ENCODE peak calls at places on chromosome 20, in five cellular contexts. A is Peyer's patch, P is pancreas, W is psoas muscle, Y is heart right ventricle. R is an unnamed sample. For H3K4me1, the result is how much of the 10 kb centered on the place peaks cover.

GRCh38 chr20:24673678-24674570 is 204.5 kb downstream of the SYNDIG1 start:
- DNase-seq in A (no peak), P (no peak), Y (no peak), W (no peak), R (no peak)

GRCh38 chr20:44398303-44398702 is 42.8 kb downstream of the HNF4A start:
- DNase-seq in Y (no peak), W (no peak), P (no peak), A (no peak), R (no peak)

GRCh38 chr20:18443841-18444240 is 23.0 kb downstream of the DZANK1 start:
- DNase-seq in Y (no peak), W (no peak), P (no peak), A (no peak), R (no peak)

GRCh38 chr20:47725248-47725973 is 59.9 kb downstream of the SULF2 start:
- DNase-seq in W (peak), A (peak), Y (peak), P (peak), R (peak)

GRCh38 chr20:21087862-21088540 is 18.2 kb downstream of the LINC00237 start:
- DNase-seq in A (no peak), Y (no peak), W (no peak), P (no peak), R (no peak)

GRCh38 chr20:54002056-54002575 is 68.3 kb downstream of the BCAS1 start:
- DNase-seq in Y (no peak), W (no peak), A (no peak), P (no peak), R (no peak)

GRCh38 chr20:3041818-3042504 is 1.5 kb upstream of the GNRH2 start:
- DNase-seq in P (no peak), A (no peak), Y (no peak), W (no peak), R (no peak)

GRCh38 chr20:57106030-57106682 is 160.3 kb downstream of the BMP7 start:
- DNase-seq in A (no peak), P (no peak), W (no peak), Y (no peak), R (no peak)

GRCh38 chr20:44033873-44034272 is 119.2 kb downstream of the TOX2 start:
- DNase-seq in A (no peak), Y (no peak), W (no peak), P (no peak), R (peak)

GRCh38 chr20:6583134-6583738 is 184.2 kb upstream of the BMP2 start:
- DNase-seq in W (peak), P (peak), Y (peak), A (peak), R (no peak)

GRCh38 chr20:37131486-37131885 is 35.7 kb upstream of the RBL1 start:
- DNase-seq in W (no peak), P (no peak), Y (no peak), A (no peak), R (no peak)

GRCh38 chr20:44074252-44075151 is 112.5 kb downstream of the JPH2 start:
- DNase-seq in Y (peak), P (no peak), W (no peak), A (no peak), R (no peak)

GRCh38 chr20:9412309-9412708 is 102.1 kb upstream of the LAMP5 start:
- DNase-seq in A (no peak), W (no peak), P (no peak), Y (no peak), R (no peak)

GRCh38 chr20:50958733-50959542 is at the start of gene MOCS3:
- DNase-seq in A (peak), P (peak), Y (peak), W (peak), R (peak)

GRCh38 chr20:44154521-44155001 is 32.4 kb downstream of the JPH2 start:
- DNase-seq in A (no peak), Y (no peak), P (no peak), W (no peak), R (no peak)

GRCh38 chr20:54643761-54644160 is 168.4 kb downstream of the DOK5 start:
- DNase-seq in A (no peak), Y (no peak), P (no peak), W (no peak), R (no peak)

GRCh38 chr20:57199656-57200405 is 66.6 kb downstream of the BMP7 start:
- DNase-seq in A (no peak), W (no peak), Y (no peak), P (no peak), R (no peak)

GRCh38 chr20:59145926-59146800 is 17.5 kb upstream of the ZNF831 start:
- DNase-seq in W (no peak), A (peak), Y (peak), P (no peak), R (peak)

GRCh38 chr20:15154070-15154469 is 816.7 kb upstream of the FLRT3 start:
- DNase-seq in P (no peak), Y (no peak), A (no peak), W (no peak), R (no peak)

GRCh38 chr20:4110885-4111284 is 95.5 kb upstream of the RNF24 start:
- DNase-seq in P (no peak), A (no peak), Y (no peak), W (no peak), R (no peak)

GRCh38 chr20:24696396-24696795 is 227.0 kb downstream of the SYNDIG1 start:
- DNase-seq in W (no peak), Y (no peak), P (no peak), A (no peak), R (no peak)

GRCh38 chr20:4468114-4468513 is 253.6 kb upstream of the PRND start:
- DNase-seq in A (no peak), W (no peak), P (no peak), Y (no peak), R (no peak)

GRCh38 chr20:50721881-50722281 is 9.5 kb upstream of the PARD6B start:
- DNase-seq in P (no peak), Y (peak), A (peak), W (peak), R (no peak)

GRCh38 chr20:10282930-10283556 is 64.4 kb downstream of the SNAP25 start:
- DNase-seq in Y (no peak), A (no peak), W (no peak), P (no peak), R (no peak)

GRCh38 chr20:55103188-55103587 is 627.8 kb downstream of the DOK5 start:
- DNase-seq in W (no peak), Y (no peak), P (no peak), A (peak), R (no peak)

GRCh38 chr20:62149532-62150235 is 6.1 kb downstream of the SS18L1 start:
- DNase-seq in P (no peak), A (no peak), Y (no peak), W (no peak), R (no peak)

GRCh38 chr20:2314759-2315439 is 19.1 kb downstream of the TGM3 start:
- DNase-seq in Y (peak), A (peak), W (peak), P (no peak), R (no peak)

GRCh38 chr20:53714524-53714923 is 120.9 kb upstream of the ZNF217 start:
- DNase-seq in P (no peak), Y (no peak), A (no peak), W (no peak), R (no peak)

GRCh38 chr20:4021905-4022304 is 6.5 kb upstream of the RNF24 start:
- DNase-seq in Y (no peak), P (no peak), W (no peak), A (no peak), R (no peak)

GRCh38 chr20:45765980-45766379 is 25.7 kb downstream of the WFDC3 start:
- DNase-seq in Y (no peak), A (no peak), W (no peak), P (no peak), R (no peak)

GRCh38 chr20:45866454-45866853 is 9.0 kb downstream of the ZSWIM3 start:
- DNase-seq in A (no peak), P (no peak), W (no peak), Y (no peak), R (no peak)

GRCh38 chr20:4156411-4156810 is 141.1 kb upstream of the RNF24 start:
- DNase-seq in A (no peak), P (no peak), Y (no peak), W (no peak), R (no peak)

GRCh38 chr20:47432251-47433210 is 69.2 kb upstream of the NCOA3 start:
- DNase-seq in P (no peak), A (no peak), W (no peak), Y (no peak), R (no peak)

DNA sequence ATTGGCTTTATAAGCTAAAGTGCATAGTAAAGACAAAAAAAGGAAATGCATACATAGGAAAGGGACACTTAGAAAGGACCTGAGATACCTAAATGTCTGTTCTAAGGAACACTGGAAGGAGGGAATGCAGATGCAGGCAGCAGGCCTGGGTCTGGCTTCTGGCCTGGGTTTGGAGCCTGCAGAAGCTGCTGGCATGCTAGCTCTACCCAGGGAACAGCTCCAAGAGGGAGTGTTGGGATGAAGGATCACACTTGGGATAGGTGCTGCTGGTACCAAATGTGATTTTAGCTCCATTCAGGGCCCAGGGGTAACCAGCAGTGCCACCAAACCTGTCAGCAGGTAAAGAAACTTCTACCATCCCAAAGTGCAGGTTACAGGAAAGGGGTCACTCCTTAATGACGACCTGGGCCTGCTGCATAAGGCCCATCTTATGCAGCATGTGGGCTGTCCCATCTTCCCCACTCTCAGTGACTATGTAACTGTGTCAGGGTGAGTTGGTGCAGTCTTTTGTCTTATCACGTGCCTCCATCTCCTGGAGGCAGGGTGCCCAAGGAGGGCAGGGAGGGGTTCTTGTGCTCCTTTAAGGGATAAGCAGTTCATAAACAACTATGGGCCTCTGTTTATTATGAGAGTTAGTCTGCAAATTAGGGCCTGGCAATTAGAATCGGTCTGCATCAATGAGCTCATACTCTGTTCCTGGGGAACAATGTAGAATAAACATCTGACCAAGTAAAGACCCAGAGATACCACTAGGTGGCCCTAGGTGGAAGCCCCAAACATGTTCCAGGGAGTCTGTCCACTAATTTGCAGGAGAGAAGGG is 26.9 kb downstream of the DDX27 start:
- DNase-seq in Y (no peak), A (no peak), P (no peak), W (no peak), R (no peak)
- TF ChIP-seq CTCF in Y (peak), A (peak), P (peak), W (peak), R (peak)

GRCh38 chr20:64048402-64049044 is 916 bp downstream of the SOX18 start:
- DNase-seq in A (no peak), Y (no peak), P (no peak), W (no peak), R (no peak)
- H3K4me1 ChIP-seq in A (under half), Y (under half), P (under half), W (under half), R (under half)

GRCh38 chr20:63212393-63212730 is 3.6 kb downstream of the YTHDF1 start:
- DNase-seq in A (no peak), Y (no peak), P (no peak), W (no peak), R (no peak)
- H3K27ac ChIP-seq in A (no peak), Y (no peak), P (no peak), W (no peak), R (no peak)

DNA sequence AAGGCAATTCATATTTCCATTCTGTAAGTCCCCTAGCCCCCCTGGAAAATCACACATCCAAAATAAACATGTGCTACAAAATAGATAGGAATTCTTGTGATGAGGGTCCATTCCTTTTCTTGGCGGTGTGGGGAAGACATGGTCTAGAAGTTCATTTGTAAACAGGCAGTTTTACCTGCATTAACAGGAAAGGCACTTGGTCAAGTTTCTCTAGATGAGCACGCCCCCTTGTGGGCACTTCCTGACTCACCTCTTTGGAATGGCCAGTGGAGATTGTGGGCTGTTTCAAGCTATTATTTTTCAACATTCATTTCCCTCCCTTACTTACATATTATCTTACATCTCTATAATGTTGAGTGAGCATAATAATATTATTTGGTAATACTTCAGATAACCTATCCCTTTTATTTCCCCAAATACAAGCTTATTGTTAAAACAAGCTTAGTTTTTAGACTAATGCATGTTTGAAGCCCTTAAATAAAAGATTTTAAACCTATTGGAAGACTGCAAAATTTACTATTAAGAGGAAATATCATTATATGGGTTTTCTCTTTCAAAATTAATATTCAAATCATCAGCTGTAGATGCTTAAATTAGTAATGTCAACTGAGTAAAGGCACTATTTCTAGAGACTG is 92.1 kb downstream of the TASP1 start:
- DNase-seq in Y (peak), P (peak), W (peak), A (peak), R (peak)
- TF ChIP-seq CTCF in Y (peak), P (peak), W (peak), A (peak), R (peak)

DNA sequence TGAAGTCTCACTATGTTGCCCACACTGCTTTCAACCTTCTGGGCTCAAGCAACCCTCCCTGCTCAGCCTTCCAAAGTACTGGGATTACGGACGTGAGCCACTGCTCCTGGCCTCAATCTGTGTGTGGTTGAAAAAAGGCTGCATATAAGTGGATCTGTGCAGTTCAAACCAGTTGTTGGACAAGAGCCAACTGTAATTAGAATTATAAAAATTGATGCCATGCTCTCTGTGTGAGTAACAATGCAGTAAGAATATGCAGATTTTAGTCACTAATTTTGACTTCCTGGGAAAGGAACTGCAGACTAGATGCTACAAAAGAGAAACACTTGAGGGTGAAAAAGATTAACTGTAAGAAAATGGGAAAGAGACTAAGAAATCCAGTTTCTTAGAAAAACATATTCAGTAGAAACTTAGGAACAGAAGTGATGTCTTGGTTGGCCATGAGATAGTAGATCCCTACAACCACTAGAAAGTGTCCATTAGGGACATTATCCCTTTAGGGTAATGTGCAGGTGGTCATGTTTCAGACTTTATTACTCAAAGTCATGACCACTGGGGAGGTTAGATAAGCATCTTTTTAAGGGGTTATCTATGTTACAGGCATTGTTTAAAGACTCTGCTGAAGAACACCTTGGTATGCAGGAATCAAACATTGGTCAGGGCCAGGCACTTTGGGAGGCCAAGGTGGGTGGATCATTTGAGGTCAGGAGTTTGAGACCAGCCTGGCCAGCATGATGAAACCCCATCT is 26.3 kb downstream of the ITCH start:
- DNase-seq in P (no peak), A (no peak), Y (no peak), W (no peak), R (no peak)
- H3K4me1 ChIP-seq in P (under half), A (half or more), Y (half or more), W (under half), R (under half)

DNA sequence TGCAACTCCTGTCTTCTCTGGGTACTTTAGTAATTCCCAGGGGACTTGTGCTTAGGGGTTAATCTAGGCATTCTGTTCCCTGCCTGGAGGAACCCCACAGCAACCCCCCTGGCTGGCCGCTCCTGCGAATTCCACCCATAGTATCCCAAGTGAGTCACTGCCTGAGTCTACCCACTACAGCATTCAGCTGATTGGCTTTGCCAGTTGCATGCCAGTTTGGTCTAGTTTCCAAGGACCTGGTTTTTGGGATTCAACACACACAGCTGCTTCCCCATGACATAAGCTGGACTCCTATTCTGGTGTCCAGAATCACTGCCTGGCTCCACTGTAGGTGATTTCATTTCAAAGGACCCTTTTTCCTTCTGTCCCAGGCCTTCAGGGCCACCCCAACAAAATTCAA is 40.3 kb downstream of the PLCG1 start:
- DNase-seq in A (peak), W (peak), P (no peak), Y (peak), R (peak)
- H3K27ac ChIP-seq in A (no peak), W (peak), P (no peak), Y (peak), R (no peak)

GRCh38 chr20:38825901-38826625 is 20.6 kb downstream of the PPP1R16B start:
- DNase-seq in A (peak), P (no peak), W (no peak), Y (no peak), R (no peak)
- TF ChIP-seq CTCF in A (no peak), P (no peak), W (no peak), Y (no peak), R (no peak)

DNA sequence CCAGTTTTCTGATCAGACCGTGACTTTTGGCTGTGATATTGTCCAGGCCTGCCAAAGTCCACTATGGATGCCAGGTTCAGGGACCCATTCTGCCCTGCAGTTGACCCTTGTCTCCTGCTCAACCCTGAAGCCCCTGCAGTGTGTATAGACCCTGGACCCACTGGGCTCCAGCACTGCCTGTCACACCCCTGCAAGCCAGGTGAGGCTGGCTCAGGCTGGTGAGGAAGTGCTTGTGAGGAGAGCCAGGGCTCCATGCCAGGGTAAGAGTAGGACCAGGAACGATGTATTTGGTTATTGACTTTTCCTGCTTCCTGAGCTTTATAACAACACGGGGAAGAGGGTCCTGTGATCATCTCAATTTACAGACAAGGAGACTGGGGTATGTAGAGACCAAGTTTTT is 19.1 kb upstream of the CD93 start:
- DNase-seq in A (no peak), W (no peak), Y (no peak), P (no peak), R (no peak)
- H3K4me1 ChIP-seq in A (under half), W (under half), Y (under half), P (under half), R (under half)

R was measured in CD8-positive, alpha-beta T cell.